ENCODE peak calls at places on chromosomes 5 and 9, in seven cellular contexts. O is heart right ventricle, P is lower leg skin, U is cardiac fibroblast, D is astrocyte of the spinal cord, G is neural progenitor cell, Z is PC-3. I is an unnamed sample.

GRCh38 chr5:6849569-6849968 is 136.3 kb downstream of the TENT4A start:
- DNase-seq in O (no peak), P (no peak), U (no peak), D (no peak), G (no peak), Z (no peak), I (no peak)

GRCh38 chr5:140297283-140297682 is 5.6 kb downstream of the PFDN1 start:
- DNase-seq in O (no peak), P (no peak), U (no peak), D (no peak), G (no peak), Z (no peak), I (no peak)

GRCh38 chr5:133285583-133286021 is 233.8 kb downstream of the HSPA4 start:
- DNase-seq in O (peak; percentile 67), P (peak; percentile 28), U (peak; percentile 41), D (peak; percentile 29), G (no peak), Z (peak; percentile 90), I (no peak)

GRCh38 chr9:79734989-79735779 is 163.4 kb downstream of the TLE4 start:
- DNase-seq in O (no peak), P (no peak), U (no peak), D (no peak), G (no peak), Z (no peak), I (no peak)

GRCh38 chr9:92455217-92455616 is 27.1 kb downstream of the ASPN start:
- DNase-seq in O (no peak), P (no peak), U (peak; percentile 17), D (no peak), G (peak; percentile 8), Z (peak; percentile 33), I (no peak)

GRCh38 chr9:8052991-8053390 is 253.4 kb upstream of the DMAC1 start:
- DNase-seq in O (no peak), P (no peak), U (no peak), D (no peak), G (no peak), Z (no peak), I (no peak)

GRCh38 chr5:134226441-134227192 is 744 bp upstream of the PPP2CA start:
- DNase-seq in O (no peak), P (no peak), U (no peak), D (no peak), G (no peak), Z (no peak), I (no peak)

GRCh38 chr5:151005975-151006576 is 14.3 kb upstream of the GPX3 start:
- DNase-seq in O (peak; percentile 83), P (peak; percentile 95), U (peak; percentile 41), D (no peak), G (no peak), Z (no peak), I (no peak)

GRCh38 chr9:94728719-94729118 is 2.2 kb downstream of the AOPEP start:
- DNase-seq in O (no peak), P (no peak), U (no peak), D (no peak), G (no peak), Z (no peak), I (no peak)

GRCh38 chr5:89703799-89704198 is 705.8 kb downstream of the CETN3 start:
- DNase-seq in O (no peak), P (no peak), U (no peak), D (peak; percentile 31), G (peak; percentile 88), Z (peak; percentile 39), I (no peak)

GRCh38 chr9:70806872-70807271 is 314.5 kb downstream of the TRPM3 start:
- DNase-seq in O (no peak), P (no peak), U (no peak), D (no peak), G (no peak), Z (no peak), I (no peak)

GRCh38 chr9:35518981-35519679 is 29.2 kb downstream of the RUSC2 start:
- DNase-seq in O (no peak), P (no peak), U (peak; percentile 78), D (peak; percentile 36), G (no peak), Z (peak; percentile 70), I (no peak)

GRCh38 chr9:90631964-90632363 is 10.7 kb downstream of the DIRAS2 start:
- DNase-seq in O (no peak), P (no peak), U (no peak), D (no peak), G (no peak), Z (no peak), I (no peak)

GRCh38 chr5:19625562-19625961 is 362.4 kb downstream of the CDH18 start:
- DNase-seq in O (no peak), P (no peak), U (no peak), D (no peak), G (no peak), Z (no peak), I (no peak)

GRCh38 chr9:120916573-120916972 is 10.0 kb downstream of the TRAF1 start:
- DNase-seq in O (peak; percentile 64), P (peak; percentile 83), U (peak; percentile 81), D (peak; percentile 73), G (no peak), Z (no peak), I (no peak)

GRCh38 chr9:12955510-12956163 is 180.8 kb downstream of the LURAP1L start:
- DNase-seq in O (no peak), P (no peak), U (no peak), D (no peak), G (no peak), Z (no peak), I (no peak)

GRCh38 chr5:168675883-168676408 is 96.8 kb upstream of the PANK3 start:
- DNase-seq in O (no peak), P (no peak), U (no peak), D (no peak), G (no peak), Z (no peak), I (no peak)

DNA sequence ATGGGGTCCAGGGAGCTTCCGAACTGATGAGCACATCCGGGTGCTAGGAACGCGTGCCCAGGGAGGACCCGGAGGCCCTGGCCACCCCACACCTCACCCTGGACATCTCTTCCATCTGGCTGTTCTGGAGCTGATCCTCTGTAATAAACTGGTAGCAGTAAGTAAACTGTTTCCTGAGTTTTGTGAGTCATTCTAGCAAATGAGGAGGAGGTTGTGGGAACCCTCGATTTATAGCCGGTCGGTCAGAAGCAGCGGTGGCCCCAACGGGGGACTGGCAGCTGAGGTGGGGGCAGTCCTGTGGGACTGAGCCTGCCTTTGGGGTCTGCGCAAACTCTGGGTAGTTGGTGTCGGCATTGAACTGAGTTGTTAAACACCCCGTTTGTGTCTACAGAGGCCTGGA is 15.4 kb upstream of the UBAC1 start:
- DNase-seq in O (no peak), P (no peak), U (no peak), D (no peak), G (no peak), Z (no peak), I (no peak)
- H3K4me3 ChIP-seq in O (no peak overlapping the region), P (no peak overlapping the region), U (no peak overlapping the region), D (no peak overlapping the region), G (no peak overlapping the region), Z (no peak overlapping the region), I (no peak overlapping the region)

DNA sequence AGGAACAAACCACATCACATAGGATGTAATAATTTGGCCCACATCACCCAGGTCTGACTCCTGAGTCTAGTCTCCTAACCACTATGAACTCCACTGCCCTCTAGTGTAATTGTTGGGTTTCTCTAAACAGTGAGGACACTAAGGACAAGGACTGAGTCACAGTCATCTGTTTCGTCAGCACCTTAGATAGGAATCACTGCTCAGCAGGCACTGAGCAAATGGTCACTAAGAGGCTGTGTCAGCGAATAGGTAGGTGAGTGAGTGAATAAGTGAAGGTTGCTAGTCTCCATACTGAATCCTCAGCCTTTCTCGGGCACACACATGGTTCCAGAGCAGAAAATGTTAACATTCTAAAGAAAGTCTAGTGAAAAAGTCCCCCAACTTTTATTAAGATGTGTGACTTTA is 278.6 kb downstream of the SPOCK1 start:
- DNase-seq in O (no peak), P (no peak), U (peak; percentile 95), D (peak; percentile 66), G (peak; percentile 70), Z (peak; percentile 93), I (peak; percentile 10)
- TF ChIP-seq CTCF in O (peak; percentile 12), P (no peak), U (peak; percentile 65), D (peak; percentile 46), G (peak; percentile 65), Z (peak; percentile 76), I (peak; percentile 60)

GRCh38 chr9:16704096-16704488 is 166.4 kb downstream of the BNC2 start:
- DNase-seq in O (no peak), P (no peak), U (no peak), D (no peak), G (no peak), Z (no peak), I (no peak)
- H3K4me3 ChIP-seq in O (peak overlapping the region; percentile 45), P (no peak overlapping the region), U (peak overlapping the region; percentile 30), D (peak overlapping the region; percentile 41), G (no peak overlapping the region), Z (peak overlapping the region; percentile 70), I (no peak overlapping the region)

DNA sequence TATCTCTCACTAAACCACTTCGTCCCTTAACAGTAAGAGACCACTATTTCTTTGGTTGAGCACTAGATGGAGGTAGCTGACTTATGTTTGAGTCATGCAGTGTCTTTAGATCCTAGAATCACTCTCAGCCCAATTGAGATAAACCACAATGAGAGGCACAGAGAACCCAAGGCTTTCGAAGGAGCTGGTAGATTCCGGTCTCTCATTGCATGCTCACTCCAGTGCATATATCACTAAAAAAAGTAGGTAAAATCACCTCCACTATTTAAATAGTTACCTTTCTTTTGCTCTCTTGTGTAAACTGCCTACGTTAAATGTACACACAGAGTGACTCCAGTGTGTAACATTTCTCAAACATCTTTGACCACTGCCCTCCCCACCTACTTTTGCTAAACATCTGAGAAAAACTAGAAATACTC is 27.6 kb downstream of the ACTL7A start:
- DNase-seq in O (no peak), P (no peak), U (peak; percentile 50), D (peak; percentile 37), G (peak; percentile 22), Z (no peak), I (no peak)
- TF ChIP-seq CTCF in O (no peak), P (no peak), U (peak; percentile 32), D (peak; percentile 24), G (peak; percentile 30), Z (peak; percentile 15), I (peak; percentile 4)

GRCh38 chr9:136686534-136686793 is 793 bp downstream of the AGPAT2 start:
- DNase-seq in O (no peak), P (no peak), U (no peak), D (no peak), G (no peak), Z (no peak), I (no peak)

GRCh38 chr9:136686794-136687711 is at the start of gene AGPAT2:
- DNase-seq in O (peak; percentile 88), P (peak; percentile 51), U (peak; percentile 41), D (peak; percentile 29), G (peak; percentile 68), Z (peak; percentile 58), I (no peak)

GRCh38 chr9:136689108-136689460 is 1.8 kb upstream of the AGPAT2 start:
- DNase-seq in O (no peak), P (no peak), U (no peak), D (no peak), G (no peak), Z (no peak), I (no peak)

GRCh38 chr9:136688274-136689107 is 1.2 kb upstream of the AGPAT2 start:
- DNase-seq in O (peak; percentile 18), P (no peak), U (no peak), D (no peak), G (no peak), Z (no peak), I (no peak)

GRCh38 chr9:136687721-136688223 is 515 bp upstream of the AGPAT2 start:
- DNase-seq in O (no peak), P (no peak), U (no peak), D (no peak), G (no peak), Z (peak; percentile 27), I (no peak)
- H3K4me3 ChIP-seq in O (peak overlapping the region; percentile 75), P (no peak overlapping the region), U (peak overlapping the region; percentile 8), D (no peak overlapping the region), G (peak overlapping the region; percentile 57), Z (peak overlapping the region; percentile 65), I (peak overlapping the region; percentile 48)

I was measured in GM12864.